ENCODE peak calls at places on chromosome 21, in ten cellular contexts. M is heart right ventricle; B is tibial nerve; I is HepG2; J is GM23338; Z is heart left ventricle; A is neural progenitor cell; E is adrenal gland; F is small intestine; U is CD8-positive, alpha-beta memory T cell. G is an unnamed sample. For H3K4me1, the result is how much of the 10 kb centered on the place peaks cover.

GRCh38 chr21:33943293-33943692 is 27.7 kb upstream of the ATP5PO start:
- DNase-seq in Z (no peak), B (no peak), E (no peak), M (no peak), U (no peak), F (no peak), A (no peak), J (no peak), I (no peak), G (no peak)

GRCh38 chr21:38250991-38251418 is 5.8 kb upstream of the KCNJ15 start:
- DNase-seq in M (no peak), E (no peak), A (no peak), I (no peak), U (no peak), J (peak), B (no peak), Z (no peak), F (no peak), G (no peak)

GRCh38 chr21:45831991-45832740 is 149.4 kb upstream of the COL6A1 start:
- DNase-seq in M (no peak), F (no peak), J (no peak), U (no peak), E (no peak), Z (no peak), A (no peak), I (no peak), B (no peak), G (no peak)

GRCh38 chr21:36788116-36788515 is 89.2 kb downstream of the SIM2 start:
- DNase-seq in F (peak), U (no peak), A (no peak), E (no peak), Z (no peak), M (no peak), I (no peak), B (no peak), J (no peak), G (no peak)

GRCh38 chr21:14850394-14850793 is 214.4 kb downstream of the NRIP1 start:
- DNase-seq in Z (no peak), E (no peak), U (no peak), J (no peak), M (no peak), F (no peak), B (no peak), A (no peak), I (no peak), G (no peak)

GRCh38 chr21:45336870-45337269 is 49.2 kb upstream of the POFUT2 start:
- DNase-seq in E (peak), J (peak), Z (peak), B (no peak), A (peak), I (no peak), U (no peak), F (peak), M (no peak), G (no peak)

GRCh38 chr21:18608226-18608625 is 204.6 kb upstream of the TMPRSS15 start:
- DNase-seq in U (no peak), J (no peak), E (no peak), Z (no peak), F (no peak), A (no peak), B (no peak), I (no peak), M (no peak), G (no peak)

GRCh38 chr21:27532081-27532480 is 565.2 kb upstream of the ADAMTS5 start:
- DNase-seq in U (no peak), F (peak), M (no peak), B (no peak), I (peak), J (no peak), Z (no peak), E (no peak), A (no peak), G (no peak)

GRCh38 chr21:31866077-31866511 is 6.7 kb upstream of the HUNK start:
- DNase-seq in Z (peak), A (peak), M (peak), J (peak), U (no peak), E (peak), I (peak), F (peak), B (peak), G (peak)

GRCh38 chr21:46038871-46039397 is 57.4 kb downstream of the COL6A1 start:
- DNase-seq in F (no peak), A (no peak), J (no peak), U (no peak), B (peak), E (peak), Z (peak), M (peak), I (no peak), G (no peak)

GRCh38 chr21:38815060-38815405 is 9.3 kb downstream of the ETS2 start:
- DNase-seq in I (no peak), U (no peak), E (no peak), Z (no peak), F (peak), A (no peak), M (no peak), B (no peak), J (no peak), G (no peak)

GRCh38 chr21:33286076-33286475 is 19.9 kb downstream of the IL10RB start:
- DNase-seq in J (no peak), B (no peak), U (no peak), Z (no peak), F (no peak), I (peak), M (no peak), A (no peak), E (peak), G (no peak)

GRCh38 chr21:29298348-29299045 is at the start of gene BACH1:
- DNase-seq in U (peak), E (peak), Z (peak), M (peak), B (peak), A (peak), I (peak), J (peak), F (peak), G (peak)
- H3K4me1 ChIP-seq in U (half or more), E (under half), Z (under half), M (under half), B (under half), A (under half), I (half or more), J (under half), F (under half), G (half or more)

DNA sequence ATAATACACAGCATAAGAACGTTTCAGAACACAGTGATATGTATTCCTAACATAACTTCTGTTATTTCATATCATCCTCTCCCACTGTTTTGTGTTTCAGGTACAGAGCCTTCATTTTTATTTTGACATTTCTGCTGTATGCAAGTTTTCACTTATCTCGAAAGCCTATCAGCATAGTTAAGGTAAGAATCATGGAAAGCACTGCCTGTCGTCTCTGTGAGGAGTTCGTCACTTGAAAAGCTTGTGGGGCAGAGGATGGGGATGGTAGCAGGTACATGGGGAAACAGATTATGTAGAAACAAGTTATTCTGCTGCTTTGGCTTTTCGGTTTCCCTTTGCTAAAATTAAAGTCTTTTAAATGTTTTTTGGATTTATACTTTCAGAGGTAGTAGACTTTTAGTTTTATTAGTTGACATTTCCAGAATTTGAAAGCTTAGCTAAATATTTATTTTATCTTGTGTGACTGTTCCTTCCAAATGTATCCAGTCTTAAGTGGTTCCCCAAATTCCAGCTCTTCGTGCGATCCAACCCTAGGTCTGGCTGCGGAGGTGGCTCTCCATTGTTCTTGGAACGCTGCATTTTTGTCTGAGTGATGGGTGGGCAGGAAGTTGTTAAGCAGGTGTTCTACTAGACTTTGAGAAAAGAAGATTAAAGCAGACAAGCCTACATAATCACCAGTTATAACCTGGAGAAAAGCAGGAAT is 12.2 kb downstream of the SLC37A1 start:
- DNase-seq in E (no peak), U (no peak), F (no peak), J (no peak), M (no peak), A (no peak), I (no peak), B (no peak), Z (no peak), G (no peak)
- H3K4me3 ChIP-seq in E (no peak), U (no peak), F (no peak), J (no peak), M (no peak), A (no peak), I (no peak), B (no peak), Z (no peak), G (no peak)

GRCh38 chr21:43956019-43956666 is 56.0 kb upstream of the TRAPPC10 start:
- DNase-seq in M (no peak), U (no peak), B (no peak), J (no peak), F (no peak), Z (no peak), I (no peak), A (no peak), E (no peak), G (no peak)
- H3K27ac ChIP-seq in M (peak), U (no peak), B (no peak), J (no peak), F (no peak), Z (no peak), I (no peak), A (no peak), E (no peak), G (no peak)

GRCh38 chr21:29145354-29145782 is 14.9 kb downstream of the MAP3K7CL start:
- DNase-seq in A (no peak), I (peak), F (peak), M (peak), J (no peak), B (no peak), E (peak), U (no peak), Z (no peak), G (no peak)

GRCh38 chr21:29145837-29146453 is 15.5 kb downstream of the MAP3K7CL start:
- DNase-seq in A (no peak), F (peak), B (no peak), I (no peak), E (no peak), Z (no peak), M (no peak), J (no peak), U (no peak), G (no peak)

GRCh38 chr21:29148535-29148934 is 18.1 kb downstream of the MAP3K7CL start:
- DNase-seq in E (no peak), Z (no peak), I (no peak), M (peak), B (no peak), J (no peak), F (no peak), U (no peak), A (no peak), G (no peak)

GRCh38 chr21:29144736-29145353 is 14.4 kb downstream of the MAP3K7CL start:
- DNase-seq in Z (no peak), M (no peak), B (no peak), U (no peak), J (no peak), I (no peak), F (no peak), A (no peak), E (no peak), G (no peak)

GRCh38 chr21:29146726-29147125 is 16.3 kb downstream of the MAP3K7CL start:
- DNase-seq in I (no peak), U (no peak), E (no peak), J (no peak), A (no peak), Z (no peak), B (no peak), F (no peak), M (no peak), G (no peak)
- H3K4me1 ChIP-seq in I (under half), U (under half), E (under half), J (under half), A (under half), Z (under half), B (under half), F (under half), M (half or more), G (under half)

DNA sequence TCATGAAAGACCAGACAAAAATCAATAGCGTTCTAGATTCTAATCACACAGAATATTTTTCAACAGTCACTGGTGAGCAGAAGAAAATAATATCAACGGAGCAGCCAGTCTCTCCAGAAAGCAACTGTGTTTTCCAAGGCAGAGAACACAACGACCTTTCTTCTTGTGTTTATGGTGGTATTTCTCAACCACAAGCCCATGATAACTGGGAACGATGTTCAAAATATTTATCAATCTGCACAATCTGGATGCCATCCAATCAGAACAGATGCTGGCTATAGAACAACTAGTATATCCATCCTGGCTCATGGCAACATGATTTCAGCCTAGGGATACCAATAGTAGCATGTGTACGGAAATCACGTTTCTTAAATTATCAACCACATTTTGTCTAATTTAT is 162.7 kb upstream of the RUNX1 start:
- DNase-seq in A (no peak), M (no peak), I (no peak), E (no peak), Z (no peak), J (no peak), F (no peak), B (no peak), U (no peak), G (no peak)
- H3K4me3 ChIP-seq in A (no peak), M (no peak), I (no peak), E (no peak), Z (no peak), J (no peak), F (no peak), B (no peak), U (no peak), G (no peak)

G was measured in CD4-positive, CD25-positive, alpha-beta regulatory T cell.